ENCODE peak calls at places on chromosomes 7 and 10, in eight cellular contexts. One of them, this sample, is unnamed.

GRCh38 chr7:85041599-85042216 is 145.1 kb downstream of the SEMA3D start:
- DNase-seq in cardiac muscle cell: peak; percentile 82
- DNase-seq in fibroblast of lung: peak; percentile 79
- DNase-seq in astrocyte of the spinal cord: peak; percentile 74
- DNase-seq in NB4: peak; percentile 68
- DNase-seq in BJ: peak; percentile 22
- DNase-seq in hepatocyte: peak; percentile 81
- DNase-seq in transverse colon: peak; percentile 68
- DNase-seq in this sample: peak; percentile 72

GRCh38 chr10:7722927-7723529 is 19.9 kb downstream of the ITIH2 start:
- DNase-seq in NB4: no peak
- DNase-seq in hepatocyte: no peak
- DNase-seq in cardiac muscle cell: no peak
- DNase-seq in transverse colon: no peak
- DNase-seq in astrocyte of the spinal cord: no peak
- DNase-seq in BJ: no peak
- DNase-seq in fibroblast of lung: no peak
- DNase-seq in this sample: no peak

GRCh38 chr7:157276731-157277562 is 59.9 kb upstream of the DNAJB6 start:
- DNase-seq in fibroblast of lung: no peak
- DNase-seq in transverse colon: no peak
- DNase-seq in cardiac muscle cell: peak; percentile 38
- DNase-seq in BJ: no peak
- DNase-seq in NB4: peak; percentile 64
- DNase-seq in astrocyte of the spinal cord: peak; percentile 28
- DNase-seq in hepatocyte: no peak
- DNase-seq in this sample: no peak

GRCh38 chr7:92135490-92135889 is 1.2 kb upstream of the CYP51A1 start:
- DNase-seq in transverse colon: no peak
- DNase-seq in fibroblast of lung: peak; percentile 39
- DNase-seq in NB4: peak; percentile 19
- DNase-seq in cardiac muscle cell: peak; percentile 73
- DNase-seq in BJ: no peak
- DNase-seq in astrocyte of the spinal cord: no peak
- DNase-seq in hepatocyte: peak; percentile 54
- DNase-seq in this sample: no peak

GRCh38 chr10:109914966-109915365 is 8.3 kb downstream of the XPNPEP1 start:
- DNase-seq in fibroblast of lung: peak; percentile 88
- DNase-seq in hepatocyte: peak; percentile 83
- DNase-seq in BJ: no peak
- DNase-seq in astrocyte of the spinal cord: peak; percentile 92
- DNase-seq in transverse colon: peak; percentile 54
- DNase-seq in cardiac muscle cell: peak; percentile 86
- DNase-seq in NB4: peak; percentile 92
- DNase-seq in this sample: peak; percentile 88

GRCh38 chr10:99232357-99232999 is 3.2 kb downstream of the HPSE2 start:
- DNase-seq in NB4: peak; percentile 5
- DNase-seq in BJ: no peak
- DNase-seq in fibroblast of lung: peak; percentile 40
- DNase-seq in cardiac muscle cell: peak; percentile 18
- DNase-seq in hepatocyte: peak; percentile 36
- DNase-seq in astrocyte of the spinal cord: no peak
- DNase-seq in transverse colon: no peak
- DNase-seq in this sample: peak; percentile 8

GRCh38 chr7:37416739-37417474 is 31.8 kb downstream of the ELMO1 start:
- DNase-seq in transverse colon: no peak
- DNase-seq in fibroblast of lung: no peak
- DNase-seq in cardiac muscle cell: no peak
- DNase-seq in hepatocyte: no peak
- DNase-seq in astrocyte of the spinal cord: no peak
- DNase-seq in BJ: no peak
- DNase-seq in NB4: no peak
- DNase-seq in this sample: no peak

GRCh38 chr10:111247781-111248389 is 171.1 kb downstream of the ADRA2A start:
- DNase-seq in cardiac muscle cell: no peak
- DNase-seq in transverse colon: no peak
- DNase-seq in fibroblast of lung: no peak
- DNase-seq in astrocyte of the spinal cord: no peak
- DNase-seq in hepatocyte: no peak
- DNase-seq in BJ: no peak
- DNase-seq in NB4: no peak
- DNase-seq in this sample: no peak

GRCh38 chr10:124867304-124867703 is 65.7 kb downstream of the ABRAXAS2 start:
- DNase-seq in hepatocyte: no peak
- DNase-seq in NB4: peak; percentile 45
- DNase-seq in transverse colon: no peak
- DNase-seq in fibroblast of lung: no peak
- DNase-seq in cardiac muscle cell: no peak
- DNase-seq in BJ: no peak
- DNase-seq in astrocyte of the spinal cord: no peak
- DNase-seq in this sample: no peak

GRCh38 chr7:157690058-157690832 is 353.4 kb downstream of the DNAJB6 start:
- DNase-seq in BJ: no peak
- DNase-seq in astrocyte of the spinal cord: no peak
- DNase-seq in NB4: peak; percentile 83
- DNase-seq in fibroblast of lung: no peak
- DNase-seq in transverse colon: no peak
- DNase-seq in cardiac muscle cell: no peak
- DNase-seq in hepatocyte: no peak
- DNase-seq in this sample: peak; percentile 25

GRCh38 chr7:122552769-122553168 is 146.1 kb downstream of the RNF133 start:
- DNase-seq in hepatocyte: no peak
- DNase-seq in transverse colon: no peak
- DNase-seq in BJ: no peak
- DNase-seq in fibroblast of lung: no peak
- DNase-seq in astrocyte of the spinal cord: no peak
- DNase-seq in cardiac muscle cell: no peak
- DNase-seq in NB4: no peak
- DNase-seq in this sample: no peak
- H3K4me3 ChIP-seq in hepatocyte: no peak overlapping the region
- H3K4me3 ChIP-seq in transverse colon: no peak overlapping the region
- H3K4me3 ChIP-seq in BJ: no peak overlapping the region
- H3K4me3 ChIP-seq in fibroblast of lung: no peak overlapping the region
- H3K4me3 ChIP-seq in astrocyte of the spinal cord: no peak overlapping the region
- H3K4me3 ChIP-seq in cardiac muscle cell: no peak overlapping the region
- H3K4me3 ChIP-seq in NB4: no peak overlapping the region
- H3K4me3 ChIP-seq in this sample: no peak overlapping the region

DNA sequence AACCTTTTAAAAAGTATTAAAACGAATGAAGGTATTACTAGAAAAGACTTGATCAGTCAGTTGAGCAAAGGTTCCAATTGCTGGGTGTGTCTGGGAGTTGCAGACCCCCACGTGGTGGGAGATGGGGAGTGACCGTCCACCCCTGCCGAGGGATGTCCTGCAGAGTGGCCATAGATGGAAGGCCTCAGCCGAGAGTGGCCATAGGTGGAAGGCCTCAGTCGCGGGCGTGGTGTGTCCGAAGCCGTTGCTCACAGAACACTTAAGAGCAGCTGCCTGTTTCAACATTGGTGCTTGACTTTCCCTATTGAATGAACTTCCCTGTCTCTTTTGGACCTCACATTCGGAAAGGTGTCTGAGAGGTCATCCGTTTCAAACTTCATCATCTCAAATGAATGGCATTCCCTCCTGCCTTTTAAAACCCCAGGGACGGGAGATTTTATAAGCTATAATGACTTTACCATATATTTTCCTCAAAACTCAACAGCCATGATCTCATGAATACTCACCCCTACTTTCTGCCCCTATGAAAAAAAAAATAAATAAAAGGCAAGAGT is 69.5 kb downstream of the CAMK1D start:
- DNase-seq in NB4: no peak
- DNase-seq in hepatocyte: no peak
- DNase-seq in astrocyte of the spinal cord: no peak
- DNase-seq in fibroblast of lung: no peak
- DNase-seq in cardiac muscle cell: no peak
- DNase-seq in transverse colon: no peak
- DNase-seq in BJ: no peak
- DNase-seq in this sample: peak; percentile 69
- TF ChIP-seq CTCF in NB4: no peak
- TF ChIP-seq CTCF in hepatocyte: no peak
- TF ChIP-seq CTCF in astrocyte of the spinal cord: no peak
- TF ChIP-seq CTCF in fibroblast of lung: no peak
- TF ChIP-seq CTCF in cardiac muscle cell: no peak
- TF ChIP-seq CTCF in transverse colon: no peak
- TF ChIP-seq CTCF in BJ: no peak
- TF ChIP-seq CTCF in this sample: no peak

GRCh38 chr10:96703358-96703757 is 17.0 kb downstream of the PIK3AP1 start:
- DNase-seq in BJ: no peak
- DNase-seq in NB4: peak; percentile 43
- DNase-seq in hepatocyte: no peak
- DNase-seq in transverse colon: no peak
- DNase-seq in fibroblast of lung: no peak
- DNase-seq in cardiac muscle cell: no peak
- DNase-seq in astrocyte of the spinal cord: no peak
- DNase-seq in this sample: no peak
- H3K4me3 ChIP-seq in BJ: no peak overlapping the region
- H3K4me3 ChIP-seq in NB4: peak overlapping the region; percentile 15
- H3K4me3 ChIP-seq in hepatocyte: no peak overlapping the region
- H3K4me3 ChIP-seq in transverse colon: no peak overlapping the region
- H3K4me3 ChIP-seq in fibroblast of lung: no peak overlapping the region
- H3K4me3 ChIP-seq in cardiac muscle cell: no peak overlapping the region
- H3K4me3 ChIP-seq in astrocyte of the spinal cord: no peak overlapping the region
- H3K4me3 ChIP-seq in this sample: no peak overlapping the region

GRCh38 chr7:111855161-111855841 is 293.0 kb upstream of the IMMP2L start:
- DNase-seq in transverse colon: peak; percentile 53
- DNase-seq in astrocyte of the spinal cord: peak; percentile 76
- DNase-seq in NB4: peak; percentile 70
- DNase-seq in cardiac muscle cell: peak; percentile 86
- DNase-seq in BJ: no peak
- DNase-seq in fibroblast of lung: peak; percentile 82
- DNase-seq in hepatocyte: peak; percentile 81
- DNase-seq in this sample: peak; percentile 82

GRCh38 chr7:111852081-111852480 is 289.8 kb upstream of the IMMP2L start:
- DNase-seq in BJ: no peak
- DNase-seq in astrocyte of the spinal cord: no peak
- DNase-seq in hepatocyte: no peak
- DNase-seq in transverse colon: no peak
- DNase-seq in NB4: no peak
- DNase-seq in cardiac muscle cell: no peak
- DNase-seq in fibroblast of lung: no peak
- DNase-seq in this sample: no peak

GRCh38 chr7:111855842-111856227 is 293.5 kb upstream of the IMMP2L start:
- DNase-seq in astrocyte of the spinal cord: peak; percentile 39
- DNase-seq in cardiac muscle cell: peak; percentile 50
- DNase-seq in fibroblast of lung: peak; percentile 32
- DNase-seq in BJ: no peak
- DNase-seq in hepatocyte: peak; percentile 49
- DNase-seq in NB4: peak; percentile 18
- DNase-seq in transverse colon: no peak
- DNase-seq in this sample: peak; percentile 25

GRCh38 chr7:111858331-111858730 is 296.0 kb upstream of the IMMP2L start:
- DNase-seq in hepatocyte: no peak
- DNase-seq in BJ: no peak
- DNase-seq in astrocyte of the spinal cord: no peak
- DNase-seq in NB4: no peak
- DNase-seq in transverse colon: no peak
- DNase-seq in fibroblast of lung: no peak
- DNase-seq in cardiac muscle cell: no peak
- DNase-seq in this sample: no peak

DNA sequence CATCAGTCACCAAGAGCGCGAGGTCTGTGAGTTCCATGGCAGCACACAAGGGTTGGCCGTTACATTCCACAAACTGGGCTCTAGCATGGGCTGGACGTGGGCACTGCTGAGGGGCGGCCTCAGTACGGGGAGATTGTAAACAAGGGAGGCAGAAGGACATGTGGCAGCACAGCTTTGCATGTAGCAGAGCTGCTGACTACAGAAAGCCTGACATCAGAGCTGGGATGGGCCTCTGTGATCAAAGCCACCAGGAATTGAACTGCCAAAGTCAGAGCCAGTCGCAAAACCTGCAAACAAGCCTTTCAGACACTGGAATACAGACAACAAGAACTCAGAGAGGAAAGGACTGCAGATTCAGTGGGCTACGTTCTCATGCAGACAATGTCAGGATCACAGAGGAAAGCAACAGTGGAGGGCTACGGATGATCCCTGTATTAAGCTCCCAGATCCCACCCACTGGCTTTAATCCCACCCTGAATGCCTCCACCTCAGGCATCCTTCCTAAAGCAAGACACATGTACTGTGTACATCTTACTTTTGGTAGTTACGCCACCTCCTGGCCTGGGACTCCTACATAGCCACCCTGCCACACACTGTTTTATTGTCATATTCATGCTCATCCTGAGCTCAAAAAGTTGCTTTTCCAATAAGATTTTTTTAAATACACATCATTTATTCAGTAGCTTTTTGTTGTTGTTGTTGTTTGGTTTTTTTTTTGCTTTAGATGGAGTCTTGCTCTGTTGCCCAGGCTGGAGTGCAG is 291.1 kb upstream of the IMMP2L start:
- DNase-seq in hepatocyte: no peak
- DNase-seq in NB4: peak; percentile 30
- DNase-seq in transverse colon: no peak
- DNase-seq in fibroblast of lung: no peak
- DNase-seq in BJ: no peak
- DNase-seq in cardiac muscle cell: no peak
- DNase-seq in astrocyte of the spinal cord: no peak
- DNase-seq in this sample: peak; percentile 17
- TF ChIP-seq CTCF in hepatocyte: peak; percentile 23
- TF ChIP-seq CTCF in NB4: peak; percentile 31
- TF ChIP-seq CTCF in transverse colon: no peak
- TF ChIP-seq CTCF in fibroblast of lung: no peak
- TF ChIP-seq CTCF in BJ: peak; percentile 20
- TF ChIP-seq CTCF in cardiac muscle cell: peak; percentile 8
- TF ChIP-seq CTCF in astrocyte of the spinal cord: peak; percentile 33
- TF ChIP-seq CTCF in this sample: peak; percentile 17

GRCh38 chr10:18313146-18313542 is 172.9 kb downstream of the CACNB2 start:
- DNase-seq in BJ: no peak
- DNase-seq in NB4: no peak
- DNase-seq in astrocyte of the spinal cord: no peak
- DNase-seq in cardiac muscle cell: no peak
- DNase-seq in transverse colon: no peak
- DNase-seq in fibroblast of lung: no peak
- DNase-seq in hepatocyte: no peak
- DNase-seq in this sample: no peak
- H3K4me3 ChIP-seq in BJ: no peak overlapping the region
- H3K4me3 ChIP-seq in NB4: no peak overlapping the region
- H3K4me3 ChIP-seq in astrocyte of the spinal cord: no peak overlapping the region
- H3K4me3 ChIP-seq in cardiac muscle cell: no peak overlapping the region
- H3K4me3 ChIP-seq in transverse colon: no peak overlapping the region
- H3K4me3 ChIP-seq in fibroblast of lung: no peak overlapping the region
- H3K4me3 ChIP-seq in hepatocyte: no peak overlapping the region
- H3K4me3 ChIP-seq in this sample: no peak overlapping the region

GRCh38 chr7:30800785-30801252 is 29.6 kb downstream of the MINDY4 start:
- DNase-seq in BJ: no peak
- DNase-seq in cardiac muscle cell: peak; percentile 88
- DNase-seq in astrocyte of the spinal cord: peak; percentile 80
- DNase-seq in fibroblast of lung: peak; percentile 86
- DNase-seq in hepatocyte: peak; percentile 84
- DNase-seq in NB4: peak; percentile 83
- DNase-seq in transverse colon: peak; percentile 58
- DNase-seq in this sample: peak; percentile 87
- TF ChIP-seq CTCF in BJ: peak; percentile 69
- TF ChIP-seq CTCF in cardiac muscle cell: peak; percentile 70
- TF ChIP-seq CTCF in astrocyte of the spinal cord: peak; percentile 70
- TF ChIP-seq CTCF in fibroblast of lung: peak; percentile 83
- TF ChIP-seq CTCF in hepatocyte: peak; percentile 85
- TF ChIP-seq CTCF in NB4: peak; percentile 77
- TF ChIP-seq CTCF in transverse colon: peak; percentile 66
- TF ChIP-seq CTCF in this sample: peak; percentile 81

GRCh38 chr7:23369100-23369499 is 70.0 kb downstream of the MALSU1 start:
- DNase-seq in BJ: no peak
- DNase-seq in cardiac muscle cell: no peak
- DNase-seq in NB4: no peak
- DNase-seq in astrocyte of the spinal cord: no peak
- DNase-seq in hepatocyte: no peak
- DNase-seq in transverse colon: no peak
- DNase-seq in fibroblast of lung: no peak
- DNase-seq in this sample: no peak
- H3K4me3 ChIP-seq in BJ: no peak overlapping the region
- H3K4me3 ChIP-seq in cardiac muscle cell: no peak overlapping the region
- H3K4me3 ChIP-seq in NB4: no peak overlapping the region
- H3K4me3 ChIP-seq in astrocyte of the spinal cord: no peak overlapping the region
- H3K4me3 ChIP-seq in hepatocyte: no peak overlapping the region
- H3K4me3 ChIP-seq in transverse colon: no peak overlapping the region
- H3K4me3 ChIP-seq in fibroblast of lung: no peak overlapping the region
- H3K4me3 ChIP-seq in this sample: no peak overlapping the region

GRCh38 chr10:66277481-66277880 is 648.4 kb upstream of the LRRTM3 start:
- DNase-seq in cardiac muscle cell: no peak
- DNase-seq in astrocyte of the spinal cord: no peak
- DNase-seq in BJ: no peak
- DNase-seq in NB4: no peak
- DNase-seq in fibroblast of lung: no peak
- DNase-seq in transverse colon: no peak
- DNase-seq in hepatocyte: no peak
- DNase-seq in this sample: no peak
- TF ChIP-seq CTCF in cardiac muscle cell: no peak
- TF ChIP-seq CTCF in astrocyte of the spinal cord: peak; percentile 16
- TF ChIP-seq CTCF in BJ: no peak
- TF ChIP-seq CTCF in NB4: peak; percentile 27
- TF ChIP-seq CTCF in fibroblast of lung: no peak
- TF ChIP-seq CTCF in transverse colon: no peak
- TF ChIP-seq CTCF in hepatocyte: no peak
- TF ChIP-seq CTCF in this sample: no peak